ENCODE peak calls at places on chromosomes 3 and 15, in nine cellular contexts. Q is AG08396; P is HepG2; H is CD4-positive, CD25-positive, alpha-beta regulatory T cell; S is A172; B is T-helper 2 cell; W is astrocyte of the spinal cord; Z is activated naive CD4-positive, alpha-beta T cell treated with anti-CD3 and anti-CD28 coated beads, Interleukin-2, amount 50 U/mL, for 16 hours; X is head of caudate nucleus. J is an unnamed sample.
A peak's percentile ranks its signal among the peaks of the same experiment; 100 is the strongest.

GRCh38 chr15:57527382-57528091 is 64.2 kb upstream of the MYZAP start:
- DNase-seq in S (peak; percentile 83), Q (peak; percentile 62), W (peak; percentile 90), P (peak; percentile 76), X (peak; percentile 46), B (no peak), H (peak; percentile 62), Z (no peak), J (peak; percentile 95)

GRCh38 chr15:87878161-87878560 is 378.4 kb downstream of the NTRK3 start:
- DNase-seq in P (no peak), Z (no peak), S (no peak), B (no peak), W (peak; percentile 6), X (no peak), H (no peak), Q (no peak), J (no peak)

GRCh38 chr15:74129411-74130088 is 836 bp upstream of the ISLR2 start:
- DNase-seq in Q (no peak), B (no peak), W (no peak), H (no peak), X (no peak), P (no peak), S (no peak), Z (no peak), J (no peak)

GRCh38 chr3:171379281-171379680 is 80.9 kb downstream of the TNIK start:
- DNase-seq in H (no peak), S (no peak), W (peak; percentile 5), X (no peak), Q (peak; percentile 17), Z (no peak), P (no peak), B (no peak), J (no peak)

GRCh38 chr15:72536506-72536905 is 62.4 kb downstream of the ARIH1 start:
- DNase-seq in Q (no peak), H (no peak), X (no peak), P (no peak), B (no peak), S (no peak), W (no peak), Z (no peak), J (no peak)

GRCh38 chr15:77507151-77507847 is 86.6 kb downstream of the HMG20A start:
- DNase-seq in Q (no peak), Z (no peak), B (no peak), H (no peak), X (peak; percentile 36), S (no peak), W (no peak), P (no peak), J (peak; percentile 70)

GRCh38 chr3:194450341-194450740 is 36.5 kb downstream of the ATP13A3 start:
- DNase-seq in S (no peak), B (no peak), Q (no peak), W (no peak), P (no peak), H (no peak), X (no peak), Z (no peak), J (no peak)

GRCh38 chr3:72380193-72380592 is 468.1 kb downstream of the SHQ1 start:
- DNase-seq in S (peak; percentile 22), W (peak; percentile 37), P (no peak), Z (no peak), Q (peak; percentile 38), B (no peak), H (no peak), X (peak; percentile 57), J (no peak)

GRCh38 chr3:183375337-183375736 is 53.1 kb downstream of the MCF2L2 start:
- DNase-seq in Z (no peak), P (no peak), S (no peak), H (no peak), X (no peak), B (no peak), Q (no peak), W (no peak), J (no peak)

GRCh38 chr3:58184982-58185360 is 25.8 kb downstream of the DNASE1L3 start:
- DNase-seq in B (no peak), X (no peak), W (no peak), S (no peak), Q (no peak), H (no peak), P (no peak), Z (no peak), J (no peak)

GRCh38 chr3:59812188-59812587 is 762.4 kb upstream of the CFAP20DC start:
- DNase-seq in Z (no peak), W (no peak), H (no peak), Q (no peak), P (no peak), B (no peak), S (no peak), X (no peak), J (no peak)

GRCh38 chr3:184177331-184177731 is 2.7 kb downstream of the AP2M1 start:
- DNase-seq in Q (no peak), P (no peak), S (peak; percentile 66), Z (no peak), X (no peak), W (peak; percentile 38), H (no peak), B (no peak), J (no peak)

GRCh38 chr3:185335799-185336198 is 27.1 kb upstream of the MAP3K13 start:
- DNase-seq in P (peak; percentile 86), W (peak; percentile 51), Z (no peak), B (no peak), X (no peak), H (no peak), Q (peak; percentile 40), S (peak; percentile 87), J (no peak)

GRCh38 chr3:61632568-61633175 is 71.3 kb downstream of the PTPRG start:
- DNase-seq in X (no peak), H (no peak), P (no peak), Z (no peak), Q (no peak), S (no peak), W (no peak), B (no peak), J (no peak)

GRCh38 chr3:135106445-135106844 is 311.4 kb downstream of the EPHB1 start:
- DNase-seq in H (no peak), B (no peak), S (no peak), P (peak; percentile 30), X (no peak), Z (no peak), Q (peak; percentile 26), W (no peak), J (no peak)

GRCh38 chr15:49831206-49831965 is 210.5 kb downstream of the DTWD1 start:
- DNase-seq in H (no peak), P (no peak), B (no peak), S (peak; percentile 70), Z (no peak), X (no peak), Q (peak; percentile 63), W (peak; percentile 91), J (no peak)

GRCh38 chr3:9316881-9317341 is 45.9 kb upstream of the THUMPD3 start:
- DNase-seq in H (no peak), P (no peak), S (peak; percentile 60), X (peak; percentile 67), W (peak; percentile 68), Z (no peak), Q (peak; percentile 34), B (no peak), J (peak; percentile 62)

GRCh38 chr3:14634763-14635400 is 16.7 kb upstream of the CCDC174 start:
- DNase-seq in Q (no peak), H (no peak), S (no peak), B (no peak), W (no peak), X (no peak), P (no peak), Z (no peak), J (no peak)

GRCh38 chr3:72580910-72581309 is 267.3 kb downstream of the SHQ1 start:
- DNase-seq in Q (no peak), B (no peak), W (no peak), H (no peak), S (no peak), X (no peak), P (no peak), Z (no peak), J (no peak)

GRCh38 chr3:29410660-29411405 is 130.0 kb downstream of the RBMS3 start:
- DNase-seq in X (no peak), S (no peak), Q (no peak), H (no peak), P (no peak), Z (no peak), W (no peak), B (no peak), J (no peak)

GRCh38 chr3:100525753-100526612 is 33.6 kb downstream of the TMEM45A start:
- DNase-seq in X (no peak), W (peak; percentile 98), H (no peak), Q (no peak), Z (no peak), S (peak; percentile 95), P (no peak), B (no peak), J (no peak)

GRCh38 chr3:113659121-113659531 is 37.3 kb downstream of the USF3 start:
- DNase-seq in S (no peak), Z (no peak), H (peak; percentile 34), B (no peak), P (no peak), Q (no peak), W (no peak), X (no peak), J (peak; percentile 27)

GRCh38 chr3:194231840-194232832 is 96.2 kb downstream of the HES1 start:
- DNase-seq in H (no peak), S (no peak), Z (no peak), W (no peak), B (no peak), P (no peak), Q (no peak), X (no peak), J (no peak)

J was measured in pons.